ENCODE peak calls at places on chromosome 21, in five cellular contexts. I is Karpas-422; L is fibroblast of lung; K is activated naive CD8-positive, alpha-beta T cell treated with anti-CD3 and anti-CD28 coated beads, Interleukin-2, amount 50 U/mL, for 24 hours; P is fibroblast of the conjunctiva. H is an unnamed sample.

GRCh38 chr21:45558044-45558721 is 15.9 kb upstream of the SLC19A1 start:
- DNase-seq in I (no peak), L (no peak), K (no peak), P (no peak), H (no peak)

GRCh38 chr21:32370971-32371766 is 21.6 kb downstream of the URB1 start:
- DNase-seq in I (no peak), L (peak), K (no peak), P (no peak), H (no peak)

GRCh38 chr21:46004168-46004861 is 22.7 kb downstream of the COL6A1 start:
- DNase-seq in I (no peak), L (no peak), K (no peak), P (no peak), H (no peak)

GRCh38 chr21:15841856-15842564 is 112.2 kb downstream of the USP25 start:
- DNase-seq in I (no peak), L (peak), K (no peak), P (peak), H (no peak)

GRCh38 chr21:14119038-14119437 is 91.7 kb downstream of the LIPI start:
- DNase-seq in I (no peak), L (no peak), K (no peak), P (no peak), H (no peak)

GRCh38 chr21:27464643-27465042 is 497.8 kb upstream of the ADAMTS5 start:
- DNase-seq in I (no peak), L (peak), K (no peak), P (no peak), H (no peak)

GRCh38 chr21:46059195-46059594 is 38.7 kb upstream of the COL6A2 start:
- DNase-seq in I (no peak), L (no peak), K (peak), P (no peak), H (no peak)

GRCh38 chr21:41377715-41378114 is 15.9 kb downstream of the MX2 start:
- DNase-seq in I (no peak), L (no peak), K (no peak), P (no peak), H (no peak)

GRCh38 chr21:43958364-43959158 is 53.5 kb upstream of the TRAPPC10 start:
- DNase-seq in I (no peak), L (no peak), K (no peak), P (no peak), H (no peak)

GRCh38 chr21:41616063-41616591 is 108.2 kb upstream of the TMPRSS2 start:
- DNase-seq in I (no peak), L (peak), K (no peak), P (no peak), H (no peak)

GRCh38 chr21:41993744-41994143 is 16.4 kb downstream of the ZBTB21 start:
- DNase-seq in I (no peak), L (peak), K (no peak), P (peak), H (no peak)

GRCh38 chr21:28393279-28393678 is 599.4 kb downstream of the LTN1 start:
- DNase-seq in I (peak), L (peak), K (no peak), P (no peak), H (no peak)

GRCh38 chr21:31182231-31183129 is 144.2 kb upstream of the KRTAP19-8 start:
- DNase-seq in I (no peak), L (no peak), K (peak), P (no peak), H (no peak)

GRCh38 chr21:33289199-33289819 is 23.1 kb downstream of the IL10RB start:
- DNase-seq in I (no peak), L (peak), K (no peak), P (no peak), H (no peak)

GRCh38 chr21:41783476-41784150 is 16.8 kb upstream of the RIPK4 start:
- DNase-seq in I (no peak), L (peak), K (no peak), P (no peak), H (no peak)

GRCh38 chr21:41709965-41710822 is 56.7 kb downstream of the RIPK4 start:
- DNase-seq in I (no peak), L (no peak), K (no peak), P (no peak), H (no peak)

GRCh38 chr21:46550511-46550941 is 54.4 kb downstream of the S100B start:
- DNase-seq in I (no peak), L (no peak), K (peak), P (no peak), H (no peak)

GRCh38 chr21:38849776-38850175 is 44.0 kb downstream of the ETS2 start:
- DNase-seq in I (no peak), L (no peak), K (no peak), P (no peak), H (no peak)

GRCh38 chr21:37546949-37547614 is 180.5 kb downstream of the DYRK1A start:
- DNase-seq in I (no peak), L (peak), K (no peak), P (no peak), H (no peak)

GRCh38 chr21:31255846-31256395 is 88.1 kb downstream of the TIAM1 start:
- DNase-seq in I (no peak), L (no peak), K (no peak), P (no peak), H (no peak)

GRCh38 chr21:45331521-45332257 is 44.0 kb upstream of the POFUT2 start:
- DNase-seq in I (no peak), L (no peak), K (no peak), P (no peak), H (no peak)

GRCh38 chr21:45551316-45551715 is 9.1 kb upstream of the SLC19A1 start:
- DNase-seq in I (no peak), L (peak), K (peak), P (peak), H (no peak)

GRCh38 chr21:37153193-37153934 is 80.3 kb downstream of the TTC3 start:
- DNase-seq in I (no peak), L (peak), K (no peak), P (peak), H (no peak)

H was measured in esophagus squamous epithelium.